ENCODE peak calls at places on chromosome 2, in four cellular contexts. L, K, O and C are unnamed samples.

GRCh38 chr2:176087330-176088047 is 3.7 kb upstream of the EVX2 start:
- DNase-seq in L (no peak), K (no peak), O (peak), C (no peak)

GRCh38 chr2:128489580-128490273 is 171.1 kb upstream of the HS6ST1 start:
- DNase-seq in L (no peak), K (no peak), O (peak), C (no peak)

GRCh38 chr2:29106980-29107388 is 8.2 kb upstream of the CLIP4 start:
- DNase-seq in L (no peak), K (no peak), O (no peak), C (no peak)

GRCh38 chr2:10501980-10502802 is 54.1 kb upstream of the ODC1 start:
- DNase-seq in L (no peak), K (no peak), O (peak), C (no peak)

GRCh38 chr2:128685841-128686497 is 367.3 kb upstream of the HS6ST1 start:
- DNase-seq in L (no peak), K (no peak), O (peak), C (no peak)

GRCh38 chr2:17164550-17164949 is 353.7 kb downstream of the RAD51AP2 start:
- DNase-seq in L (no peak), K (no peak), O (no peak), C (no peak)

GRCh38 chr2:172428841-172429173 is 1.4 kb downstream of the ITGA6 start:
- DNase-seq in L (no peak), K (no peak), O (no peak), C (no peak)

GRCh38 chr2:71882949-71883472 is 264.7 kb downstream of the CYP26B1 start:
- DNase-seq in L (no peak), K (peak), O (peak), C (no peak)

GRCh38 chr2:237935740-237936452 is 30.9 kb upstream of the UBE2F start:
- DNase-seq in L (no peak), K (peak), O (no peak), C (no peak)